ENCODE peak calls at places on chromosomes 16 and 17, in seven cellular contexts. P is uterus, J is ovary, F is PC-3, Q is SJSA1, W is upper lobe of right lung, U is body of pancreas. G is an unnamed sample.

GRCh38 chr16:69839798-69840409 is 77.8 kb downstream of the WWP2 start:
- DNase-seq in W (peak), J (no peak), Q (no peak), U (peak), P (no peak), F (no peak), G (no peak)

GRCh38 chr17:68290268-68290954 is 516 bp downstream of the SLC16A6 start:
- DNase-seq in Q (no peak), F (peak), P (no peak), U (peak), W (peak), J (peak), G (no peak)

GRCh38 chr17:81003711-81004335 is 12.2 kb downstream of the CHMP6 start:
- DNase-seq in U (no peak), P (no peak), Q (no peak), W (peak), F (no peak), J (peak), G (no peak)

GRCh38 chr17:79188048-79188447 is 113.4 kb downstream of the ENGASE start:
- DNase-seq in F (peak), P (no peak), Q (no peak), J (no peak), W (no peak), U (peak), G (peak)

GRCh38 chr17:74569392-74570003 is 2.2 kb upstream of the CD300H start:
- DNase-seq in P (peak), F (peak), J (peak), U (peak), Q (peak), W (no peak), G (peak)

GRCh38 chr17:78759203-78759968 is 22.7 kb downstream of the CYTH1 start:
- DNase-seq in J (peak), F (no peak), P (no peak), W (peak), Q (no peak), U (peak), G (no peak)

GRCh38 chr16:10678655-10679054 is 16.1 kb downstream of the TEKT5 start:
- DNase-seq in F (no peak), U (no peak), P (no peak), W (no peak), J (no peak), Q (no peak), G (no peak)

GRCh38 chr16:71426069-71426879 is 15.6 kb downstream of the TLE7 start:
- DNase-seq in Q (no peak), F (no peak), U (peak), J (peak), W (peak), P (no peak), G (peak)

GRCh38 chr17:79752175-79752574 is 21.4 kb downstream of the ENPP7 start:
- DNase-seq in Q (no peak), J (no peak), P (no peak), U (no peak), W (peak), F (peak), G (no peak)

GRCh38 chr17:35612924-35613521 is 25.9 kb downstream of the AP2B1 start:
- DNase-seq in Q (no peak), W (no peak), P (no peak), U (peak), J (peak), F (peak), G (peak)

GRCh38 chr16:5438591-5438990 is 341.0 kb upstream of the EEF2KMT start:
- DNase-seq in U (no peak), F (no peak), Q (no peak), P (no peak), J (no peak), W (no peak), G (no peak)

GRCh38 chr16:50269061-50269705 is 2.8 kb downstream of the ADCY7 start:
- DNase-seq in F (no peak), P (no peak), W (no peak), U (no peak), Q (no peak), J (peak), G (no peak)

GRCh38 chr17:3893003-3893719 is at the start of gene CAMKK1:
- DNase-seq in F (peak), P (peak), W (peak), Q (peak), U (peak), J (peak), G (peak)

GRCh38 chr16:57349212-57350031 is 9.2 kb upstream of the CCL22 start:
- DNase-seq in F (no peak), Q (peak), J (no peak), P (no peak), W (no peak), U (no peak), G (no peak)

GRCh38 chr17:68468785-68469184 is 11.5 kb upstream of the WIPI1 start:
- DNase-seq in W (no peak), Q (no peak), J (no peak), P (no peak), U (no peak), F (no peak), G (no peak)

GRCh38 chr17:65163990-65164495 is 26.9 kb downstream of the RGS9 start:
- DNase-seq in J (no peak), Q (peak), F (peak), W (no peak), U (peak), P (no peak), G (peak)

GRCh38 chr16:85564277-85565051 is 48.7 kb upstream of the GSE1 start:
- DNase-seq in W (peak), J (no peak), U (peak), P (no peak), Q (no peak), F (peak), G (peak)

GRCh38 chr17:55454906-55455474 is 33.4 kb upstream of the MMD start:
- DNase-seq in P (no peak), J (no peak), U (no peak), Q (peak), F (peak), W (no peak), G (peak)

GRCh38 chr17:50542795-50543774 is 3.9 kb upstream of the SPATA20 start:
- DNase-seq in Q (no peak), W (peak), U (peak), P (no peak), F (peak), J (no peak), G (peak)

GRCh38 chr17:3906881-3907280 is 9.4 kb downstream of the P2RX1 start:
- DNase-seq in W (no peak), F (no peak), Q (no peak), U (no peak), J (no peak), P (no peak), G (no peak)

GRCh38 chr17:79650283-79650682 is 39.4 kb upstream of the RBFOX3 start:
- DNase-seq in J (no peak), P (no peak), F (no peak), U (no peak), Q (no peak), W (no peak), G (no peak)

GRCh38 chr17:3038941-3039340 is 24.5 kb downstream of the OR1D5 start:
- DNase-seq in F (no peak), W (peak), U (no peak), P (no peak), Q (peak), J (no peak), G (no peak)

GRCh38 chr17:31598921-31599571 is 207.6 kb downstream of the RAB11FIP4 start:
- DNase-seq in U (peak), W (no peak), F (peak), Q (no peak), J (no peak), P (no peak), G (no peak)

GRCh38 chr16:48444574-48444973 is 59.4 kb upstream of the SIAH1 start:
- DNase-seq in F (peak), P (peak), U (no peak), Q (peak), J (no peak), W (no peak), G (peak)

GRCh38 chr17:42311240-42312034 is 23.1 kb downstream of the STAT5A start:
- DNase-seq in J (peak), W (peak), Q (no peak), F (no peak), U (peak), P (peak), G (peak)

GRCh38 chr16:81198635-81199034 is 39.9 kb upstream of the BCO1 start:
- DNase-seq in P (no peak), F (no peak), Q (no peak), U (no peak), J (no peak), W (no peak), G (no peak)

GRCh38 chr16:85279402-85279801 is 167.1 kb upstream of the CIBAR2 start:
- DNase-seq in P (no peak), Q (no peak), W (no peak), U (no peak), F (no peak), J (no peak), G (no peak)

GRCh38 chr17:47621293-47622178 is 28.2 kb upstream of the KPNB1 start:
- DNase-seq in Q (peak), F (peak), P (peak), W (no peak), J (peak), U (no peak), G (peak)

GRCh38 chr17:66655861-66656260 is 179.1 kb upstream of the CACNG5 start:
- DNase-seq in Q (no peak), J (no peak), U (no peak), P (no peak), F (peak), W (no peak), G (peak)

GRCh38 chr17:7250655-7251329 is 742 bp downstream of the CTDNEP1 start:
- DNase-seq in Q (no peak), P (no peak), W (no peak), F (no peak), U (no peak), J (peak), G (peak)

GRCh38 chr17:27385626-27386025 is 70.6 kb upstream of the KSR1 start:
- DNase-seq in W (no peak), Q (no peak), J (no peak), F (no peak), P (no peak), U (no peak), G (no peak)

GRCh38 chr17:77565166-77565565 is 393.3 kb upstream of the TNRC6C start:
- DNase-seq in U (no peak), Q (no peak), F (no peak), J (no peak), P (no peak), W (peak), G (peak)

GRCh38 chr17:48814504-48814903 is 2.5 kb downstream of the TTLL6 start:
- DNase-seq in W (peak), U (peak), J (no peak), F (peak), P (peak), Q (peak), G (peak)

GRCh38 chr17:72175787-72176515 is 55.1 kb downstream of the SOX9 start:
- DNase-seq in P (no peak), J (no peak), F (peak), W (no peak), U (peak), Q (peak), G (peak)

GRCh38 chr17:72169823-72170222 is 49.0 kb downstream of the SOX9 start:
- DNase-seq in F (no peak), P (no peak), Q (no peak), W (no peak), J (no peak), U (no peak), G (no peak)

GRCh38 chr17:72173475-72174116 is 52.8 kb downstream of the SOX9 start:
- DNase-seq in P (no peak), Q (no peak), W (no peak), J (no peak), F (no peak), U (peak), G (no peak)

GRCh38 chr17:72175263-72175662 is 54.4 kb downstream of the SOX9 start:
- DNase-seq in Q (no peak), U (no peak), W (no peak), F (no peak), J (no peak), P (no peak), G (no peak)

DNA sequence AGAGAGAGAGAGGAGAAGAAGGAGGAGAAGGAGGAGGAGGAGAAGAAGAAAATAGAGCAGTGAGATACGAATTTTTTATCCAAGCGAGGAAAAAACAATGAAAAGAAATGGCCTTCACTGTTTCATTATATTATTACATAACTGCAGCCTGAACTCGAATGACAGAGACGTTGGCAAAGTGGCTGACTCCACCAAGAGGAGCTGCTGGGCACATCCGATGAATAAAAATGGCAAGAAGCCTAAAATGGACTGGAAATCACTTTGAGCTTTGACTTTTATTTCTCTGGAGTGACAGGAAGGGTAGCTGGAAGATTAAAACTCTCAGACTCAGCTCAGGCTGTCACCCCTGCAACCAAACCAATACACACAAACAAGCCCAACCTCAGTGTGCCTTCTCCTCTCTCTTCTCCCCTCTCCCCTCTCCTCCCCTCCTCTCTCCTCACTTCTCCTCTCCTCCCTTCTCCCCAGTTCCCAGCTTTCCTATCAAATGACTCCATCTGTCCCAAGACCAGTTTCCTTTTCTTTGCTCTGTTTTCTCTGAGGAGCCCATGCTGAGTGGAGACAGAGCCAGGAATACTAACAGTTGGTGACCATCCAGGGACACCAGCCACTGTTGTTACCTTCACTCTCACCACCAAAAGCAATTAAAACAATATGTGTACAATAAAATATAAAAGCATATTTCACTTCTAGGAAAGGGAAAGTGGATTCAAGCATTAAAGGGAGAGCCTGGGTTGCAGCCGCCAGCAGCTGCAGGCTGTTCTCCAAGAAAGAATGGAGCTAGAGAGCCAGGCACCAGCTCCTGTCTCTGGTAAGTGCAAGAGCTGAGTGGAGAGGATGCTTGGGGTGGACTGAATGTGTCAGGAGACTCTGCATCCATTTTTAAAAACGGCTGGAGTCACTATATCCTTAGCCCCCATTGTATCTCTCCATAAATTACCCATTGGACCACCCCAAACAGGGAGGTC is 51.2 kb downstream of the SOX9 start:
- DNase-seq in Q (no peak), P (no peak), J (no peak), F (peak), W (no peak), U (no peak), G (peak)
- H3K4me3 ChIP-seq in Q (no peak), P (no peak), J (no peak), F (no peak), W (no peak), U (no peak), G (no peak)

DNA sequence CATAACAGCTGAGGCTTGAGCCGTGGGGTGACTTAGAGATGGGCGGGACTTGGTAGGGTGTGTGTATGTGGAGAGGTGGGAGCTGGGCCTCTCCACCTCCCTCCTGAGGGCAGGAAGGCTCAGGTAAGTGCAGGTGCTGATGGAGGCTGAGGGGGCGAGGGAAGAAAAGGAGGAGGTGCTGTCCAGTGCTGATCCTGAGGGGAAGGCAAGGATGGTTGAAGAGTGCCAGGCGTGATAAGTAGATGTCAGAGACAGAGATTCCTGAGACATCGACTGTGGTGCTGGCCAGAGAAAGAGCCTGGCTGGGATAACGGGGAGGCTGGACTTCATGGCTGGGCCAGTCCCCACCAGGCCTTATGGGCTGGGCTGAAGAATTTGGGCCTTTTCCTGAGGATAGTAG is 159.1 kb downstream of the SDK2 start:
- DNase-seq in F (no peak), U (no peak), Q (no peak), P (no peak), W (no peak), J (no peak), G (no peak)
- H3K4me3 ChIP-seq in F (no peak), U (no peak), Q (no peak), P (no peak), W (no peak), J (no peak), G (no peak)

GRCh38 chr17:12996941-12997340 is 20.9 kb downstream of the ELAC2 start:
- DNase-seq in W (no peak), Q (no peak), J (no peak), P (no peak), U (no peak), F (no peak), G (no peak)

GRCh38 chr17:12996357-12996756 is 21.5 kb downstream of the ELAC2 start:
- DNase-seq in F (no peak), Q (no peak), J (no peak), W (no peak), P (no peak), U (no peak), G (no peak)

GRCh38 chr17:13000561-13000960 is 17.3 kb downstream of the ELAC2 start:
- DNase-seq in Q (no peak), U (no peak), P (no peak), J (no peak), W (no peak), F (no peak), G (no peak)

GRCh38 chr17:12995896-12996295 is 21.9 kb downstream of the ELAC2 start:
- DNase-seq in W (no peak), Q (no peak), J (no peak), P (no peak), F (no peak), U (no peak), G (no peak)

GRCh38 chr17:12998461-12998860 is 19.4 kb downstream of the ELAC2 start:
- DNase-seq in P (no peak), W (no peak), Q (no peak), J (no peak), U (no peak), F (no peak), G (no peak)
- H3K4me3 ChIP-seq in P (no peak), W (no peak), Q (no peak), J (no peak), U (no peak), F (no peak), G (no peak)

GRCh38 chr16:30656388-30656787 is 1.8 kb upstream of the FBRS start:
- DNase-seq in W (no peak), Q (no peak), P (no peak), U (no peak), J (no peak), F (no peak), G (no peak)

GRCh38 chr16:30655815-30656347 is 2.4 kb upstream of the FBRS start:
- DNase-seq in P (no peak), Q (no peak), U (no peak), F (no peak), W (no peak), J (peak), G (no peak)

GRCh38 chr16:30657866-30658730 is at the start of gene FBRS:
- DNase-seq in P (peak), W (peak), F (peak), Q (peak), U (peak), J (peak), G (peak)

GRCh38 chr16:30658731-30659506 is 688 bp downstream of the FBRS start:
- DNase-seq in F (peak), J (peak), W (peak), U (no peak), P (peak), Q (no peak), G (peak)

DNA sequence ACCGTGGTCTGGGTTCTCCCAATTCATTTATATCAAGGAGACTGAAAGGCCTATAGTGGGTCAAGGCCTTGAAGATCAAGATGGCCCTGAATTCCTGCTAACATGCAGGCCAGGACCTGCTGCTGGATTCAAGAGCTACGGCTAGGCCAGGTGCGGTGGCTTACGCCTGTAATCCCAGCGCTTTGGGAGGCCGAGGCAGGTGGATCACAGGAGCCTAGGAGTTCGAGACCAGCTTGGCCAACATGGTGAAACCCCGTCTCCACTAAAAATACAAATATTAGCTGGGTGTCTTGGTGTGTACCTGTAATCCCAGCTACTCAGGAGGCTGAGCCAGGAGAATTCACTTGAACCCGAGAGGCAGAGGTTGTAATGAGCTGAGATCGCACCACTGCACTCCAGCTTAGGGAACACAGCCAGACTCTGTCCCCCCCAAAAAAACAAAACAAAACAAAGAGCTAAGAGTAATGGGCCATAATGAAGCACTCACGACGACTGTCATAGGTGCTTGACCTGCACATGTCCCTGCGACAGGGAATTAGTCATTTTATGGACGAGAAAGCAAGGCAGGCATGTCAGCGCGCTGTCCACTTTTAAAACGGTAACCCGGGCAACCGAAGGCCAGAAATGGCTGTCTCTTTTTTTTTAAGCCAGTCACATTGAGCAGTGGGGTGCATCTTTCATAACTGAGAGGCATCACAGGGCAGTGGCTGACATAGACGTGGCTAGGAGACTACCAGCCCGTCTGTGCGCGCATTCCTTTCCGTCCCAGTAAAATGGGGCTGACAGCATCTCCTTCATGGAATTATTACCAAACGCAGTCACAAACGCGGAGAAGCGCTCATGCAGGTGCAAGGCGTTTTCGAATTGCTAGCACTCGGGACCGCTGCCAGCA is 1.0 kb upstream of the FBRS start:
- DNase-seq in P (no peak), U (no peak), W (no peak), J (peak), Q (no peak), F (peak), G (no peak)
- H3K4me3 ChIP-seq in P (peak), U (no peak), W (peak), J (peak), Q (peak), F (peak), G (peak)